ENCODE peak calls at places on chromosomes 7 and 10, in nine cellular contexts. One of them, this sample, is unnamed.

GRCh38 chr7:92205987-92206386 is 27.0 kb upstream of the LRRD1 start:
- DNase-seq in AG04449: no peak
- DNase-seq in MM.1S: no peak
- DNase-seq in astrocyte: no peak
- DNase-seq in astrocyte of the spinal cord: no peak
- DNase-seq in hepatocyte: no peak
- DNase-seq in HepG2: no peak
- DNase-seq in tibial nerve: no peak
- DNase-seq in pancreas: no peak
- DNase-seq in this sample: no peak

GRCh38 chr10:119205926-119206602 is 1.3 kb upstream of the GRK5 start:
- DNase-seq in AG04449: no peak
- DNase-seq in MM.1S: peak
- DNase-seq in astrocyte: no peak
- DNase-seq in astrocyte of the spinal cord: no peak
- DNase-seq in hepatocyte: peak
- DNase-seq in HepG2: peak
- DNase-seq in tibial nerve: peak
- DNase-seq in pancreas: no peak
- DNase-seq in this sample: peak

GRCh38 chr10:125146791-125147604 is 13.4 kb downstream of the CTBP2 start:
- DNase-seq in AG04449: no peak
- DNase-seq in MM.1S: peak
- DNase-seq in astrocyte: peak
- DNase-seq in astrocyte of the spinal cord: peak
- DNase-seq in hepatocyte: no peak
- DNase-seq in HepG2: no peak
- DNase-seq in tibial nerve: no peak
- DNase-seq in pancreas: peak
- DNase-seq in this sample: no peak

GRCh38 chr10:63128443-63128842 is 4.7 kb upstream of the NRBF2 start:
- DNase-seq in AG04449: peak
- DNase-seq in MM.1S: no peak
- DNase-seq in astrocyte: peak
- DNase-seq in astrocyte of the spinal cord: peak
- DNase-seq in hepatocyte: no peak
- DNase-seq in HepG2: no peak
- DNase-seq in tibial nerve: no peak
- DNase-seq in pancreas: no peak
- DNase-seq in this sample: no peak

GRCh38 chr10:110398419-110399162 is 93.9 kb upstream of the SMNDC1 start:
- DNase-seq in AG04449: peak
- DNase-seq in MM.1S: no peak
- DNase-seq in astrocyte: peak
- DNase-seq in astrocyte of the spinal cord: peak
- DNase-seq in hepatocyte: peak
- DNase-seq in HepG2: peak
- DNase-seq in tibial nerve: no peak
- DNase-seq in pancreas: peak
- DNase-seq in this sample: no peak

GRCh38 chr10:79088176-79088575 is 19.4 kb downstream of the ZMIZ1 start:
- DNase-seq in AG04449: no peak
- DNase-seq in MM.1S: no peak
- DNase-seq in astrocyte: no peak
- DNase-seq in astrocyte of the spinal cord: no peak
- DNase-seq in hepatocyte: no peak
- DNase-seq in HepG2: no peak
- DNase-seq in tibial nerve: no peak
- DNase-seq in pancreas: peak
- DNase-seq in this sample: no peak

GRCh38 chr7:25696565-25696964 is 455.4 kb upstream of the NFE2L3 start:
- DNase-seq in AG04449: no peak
- DNase-seq in MM.1S: no peak
- DNase-seq in astrocyte: no peak
- DNase-seq in astrocyte of the spinal cord: no peak
- DNase-seq in hepatocyte: no peak
- DNase-seq in HepG2: no peak
- DNase-seq in tibial nerve: no peak
- DNase-seq in pancreas: no peak
- DNase-seq in this sample: no peak

GRCh38 chr10:113961261-113961938 is 82.3 kb upstream of the ADRB1 start:
- DNase-seq in AG04449: no peak
- DNase-seq in MM.1S: peak
- DNase-seq in astrocyte: no peak
- DNase-seq in astrocyte of the spinal cord: no peak
- DNase-seq in hepatocyte: peak
- DNase-seq in HepG2: no peak
- DNase-seq in tibial nerve: no peak
- DNase-seq in pancreas: no peak
- DNase-seq in this sample: no peak

GRCh38 chr7:52936750-52937149 is 98.7 kb upstream of the POM121L12 start:
- DNase-seq in AG04449: no peak
- DNase-seq in MM.1S: no peak
- DNase-seq in astrocyte: no peak
- DNase-seq in astrocyte of the spinal cord: no peak
- DNase-seq in hepatocyte: no peak
- DNase-seq in HepG2: no peak
- DNase-seq in tibial nerve: no peak
- DNase-seq in pancreas: no peak
- DNase-seq in this sample: no peak

GRCh38 chr7:1678070-1678543 is 8.0 kb downstream of the ELFN1 start:
- DNase-seq in AG04449: no peak
- DNase-seq in MM.1S: no peak
- DNase-seq in astrocyte: no peak
- DNase-seq in astrocyte of the spinal cord: no peak
- DNase-seq in hepatocyte: no peak
- DNase-seq in HepG2: no peak
- DNase-seq in tibial nerve: no peak
- DNase-seq in pancreas: no peak
- DNase-seq in this sample: peak

GRCh38 chr7:42618649-42619315 is 293.1 kb downstream of the C7orf25 start:
- DNase-seq in AG04449: no peak
- DNase-seq in MM.1S: no peak
- DNase-seq in astrocyte: no peak
- DNase-seq in astrocyte of the spinal cord: no peak
- DNase-seq in hepatocyte: no peak
- DNase-seq in HepG2: no peak
- DNase-seq in tibial nerve: no peak
- DNase-seq in pancreas: no peak
- DNase-seq in this sample: no peak

DNA sequence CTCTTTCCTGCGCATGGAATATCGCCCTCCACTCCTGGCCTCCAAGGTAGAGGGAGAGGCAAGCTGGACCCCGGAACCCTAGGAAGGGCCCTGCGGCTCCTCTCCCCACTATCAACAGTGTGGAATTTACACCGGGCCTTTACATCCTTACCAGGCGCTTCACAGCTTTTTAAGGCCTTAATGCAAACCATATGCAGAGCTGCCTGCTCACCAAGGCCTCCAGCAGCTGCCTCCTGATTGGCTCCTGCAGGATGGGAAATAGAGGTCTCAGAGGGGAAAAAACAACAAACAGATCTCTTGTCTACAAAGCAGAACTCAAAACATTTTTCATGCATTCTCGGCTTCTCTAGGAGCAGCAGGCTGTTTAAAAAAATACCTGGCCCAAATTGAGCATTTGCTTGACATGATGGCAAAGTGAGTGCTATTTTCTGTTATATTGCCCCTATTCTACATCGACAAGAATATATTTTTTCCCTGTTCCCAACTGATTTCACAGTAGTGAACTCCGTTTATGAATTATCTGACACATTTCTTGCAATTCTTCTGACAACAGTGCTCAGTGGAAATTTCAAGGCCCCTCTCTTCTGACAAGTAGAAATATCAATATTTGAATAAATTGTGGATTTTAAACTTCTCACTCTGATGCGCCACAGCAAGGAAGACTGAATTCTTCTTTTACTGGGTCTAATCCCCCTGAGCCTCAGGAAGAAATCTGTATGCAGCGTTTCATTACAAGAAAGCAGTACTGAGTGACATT is 51.7 kb downstream of the EBF3 start:
- DNase-seq in AG04449: no peak
- DNase-seq in MM.1S: no peak
- DNase-seq in astrocyte: no peak
- DNase-seq in astrocyte of the spinal cord: peak
- DNase-seq in hepatocyte: no peak
- DNase-seq in HepG2: no peak
- DNase-seq in tibial nerve: no peak
- DNase-seq in pancreas: no peak
- DNase-seq in this sample: no peak
- H3K4me3 ChIP-seq in AG04449: no peak
- H3K4me3 ChIP-seq in MM.1S: no peak
- H3K4me3 ChIP-seq in astrocyte: no peak
- H3K4me3 ChIP-seq in astrocyte of the spinal cord: no peak
- H3K4me3 ChIP-seq in hepatocyte: no peak
- H3K4me3 ChIP-seq in HepG2: no peak
- H3K4me3 ChIP-seq in tibial nerve: no peak
- H3K4me3 ChIP-seq in pancreas: no peak
- H3K4me3 ChIP-seq in this sample: no peak

GRCh38 chr7:115973381-115973780 is 57.2 kb downstream of the TFEC start:
- DNase-seq in AG04449: no peak
- DNase-seq in MM.1S: no peak
- DNase-seq in astrocyte: no peak
- DNase-seq in astrocyte of the spinal cord: no peak
- DNase-seq in hepatocyte: no peak
- DNase-seq in HepG2: no peak
- DNase-seq in tibial nerve: no peak
- DNase-seq in pancreas: no peak
- DNase-seq in this sample: no peak

GRCh38 chr7:115962340-115962739 is 68.2 kb downstream of the TFEC start:
- DNase-seq in AG04449: no peak
- DNase-seq in MM.1S: no peak
- DNase-seq in astrocyte: no peak
- DNase-seq in astrocyte of the spinal cord: no peak
- DNase-seq in hepatocyte: no peak
- DNase-seq in HepG2: no peak
- DNase-seq in tibial nerve: no peak
- DNase-seq in pancreas: no peak
- DNase-seq in this sample: no peak

GRCh38 chr7:115965241-115965640 is 65.3 kb downstream of the TFEC start:
- DNase-seq in AG04449: no peak
- DNase-seq in MM.1S: no peak
- DNase-seq in astrocyte: no peak
- DNase-seq in astrocyte of the spinal cord: no peak
- DNase-seq in hepatocyte: peak
- DNase-seq in HepG2: no peak
- DNase-seq in tibial nerve: no peak
- DNase-seq in pancreas: no peak
- DNase-seq in this sample: no peak

DNA sequence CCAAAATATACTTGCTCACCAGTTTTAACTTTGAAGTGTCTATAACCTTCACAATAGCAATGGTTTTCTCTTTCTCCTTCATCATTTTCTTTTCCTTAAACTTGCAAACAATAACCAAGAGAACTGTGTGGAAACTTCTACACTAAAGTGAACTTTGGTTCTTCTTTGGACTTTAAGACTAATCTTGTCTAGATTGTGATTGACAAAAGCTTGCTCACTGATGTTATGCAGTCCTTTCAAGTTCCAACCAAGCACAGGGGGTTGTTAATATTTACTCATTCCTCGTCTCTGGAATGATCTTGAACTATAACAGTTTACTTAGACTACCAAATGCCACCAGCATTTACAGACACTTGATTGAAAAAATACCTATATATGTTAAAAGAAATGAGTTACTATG is 62.4 kb downstream of the TFEC start:
- DNase-seq in AG04449: no peak
- DNase-seq in MM.1S: no peak
- DNase-seq in astrocyte: no peak
- DNase-seq in astrocyte of the spinal cord: no peak
- DNase-seq in hepatocyte: peak
- DNase-seq in HepG2: no peak
- DNase-seq in tibial nerve: no peak
- DNase-seq in pancreas: no peak
- DNase-seq in this sample: no peak
- H3K4me3 ChIP-seq in AG04449: no peak
- H3K4me3 ChIP-seq in MM.1S: no peak
- H3K4me3 ChIP-seq in astrocyte: no peak
- H3K4me3 ChIP-seq in astrocyte of the spinal cord: no peak
- H3K4me3 ChIP-seq in hepatocyte: peak
- H3K4me3 ChIP-seq in HepG2: no peak
- H3K4me3 ChIP-seq in tibial nerve: no peak
- H3K4me3 ChIP-seq in pancreas: no peak
- H3K4me3 ChIP-seq in this sample: no peak

DNA sequence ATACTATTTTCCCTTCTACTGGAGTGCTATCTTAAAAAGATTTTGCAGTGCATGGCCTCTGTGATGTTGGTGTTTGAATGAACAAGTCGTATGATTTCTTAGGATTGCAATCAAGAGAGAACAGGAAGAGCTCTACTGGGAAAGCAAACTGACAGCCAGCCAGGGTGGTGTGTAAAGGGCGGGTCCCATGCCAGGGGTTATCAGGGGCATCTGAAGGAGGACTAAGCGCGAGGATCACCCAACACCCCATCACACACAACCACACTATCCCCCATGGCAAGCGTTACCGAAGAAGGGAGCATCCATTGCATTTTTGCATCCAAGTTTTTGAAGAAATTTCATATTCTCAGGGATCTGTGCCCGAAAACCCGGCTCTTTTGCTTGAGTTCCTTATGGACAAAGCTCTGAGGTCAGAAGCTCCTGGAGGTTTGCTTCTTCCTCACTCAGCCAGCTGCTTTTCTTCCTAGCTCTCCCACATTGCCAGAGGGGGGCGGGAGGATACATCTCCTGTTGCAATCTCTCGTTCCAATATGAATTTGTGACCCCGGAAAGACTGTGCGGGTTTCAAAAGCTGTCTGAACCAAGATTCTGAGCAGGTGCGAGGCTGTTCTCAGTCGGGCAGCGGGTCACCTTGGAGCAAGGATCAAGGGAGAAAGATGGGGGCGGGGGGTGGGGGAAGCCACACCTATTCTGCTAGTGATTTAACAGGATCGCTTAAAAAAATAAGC is 5.2 kb downstream of the NEUROD6 start:
- DNase-seq in AG04449: no peak
- DNase-seq in MM.1S: no peak
- DNase-seq in astrocyte: no peak
- DNase-seq in astrocyte of the spinal cord: no peak
- DNase-seq in hepatocyte: no peak
- DNase-seq in HepG2: no peak
- DNase-seq in tibial nerve: no peak
- DNase-seq in pancreas: no peak
- DNase-seq in this sample: no peak
- H3K4me3 ChIP-seq in AG04449: no peak
- H3K4me3 ChIP-seq in MM.1S: no peak
- H3K4me3 ChIP-seq in astrocyte: no peak
- H3K4me3 ChIP-seq in astrocyte of the spinal cord: no peak
- H3K4me3 ChIP-seq in hepatocyte: no peak
- H3K4me3 ChIP-seq in HepG2: no peak
- H3K4me3 ChIP-seq in tibial nerve: no peak
- H3K4me3 ChIP-seq in pancreas: no peak
- H3K4me3 ChIP-seq in this sample: no peak

GRCh38 chr10:93074597-93075368 is 1.1 kb downstream of the CYP26A1 start:
- DNase-seq in AG04449: no peak
- DNase-seq in MM.1S: peak
- DNase-seq in astrocyte: no peak
- DNase-seq in astrocyte of the spinal cord: no peak
- DNase-seq in hepatocyte: no peak
- DNase-seq in HepG2: no peak
- DNase-seq in tibial nerve: no peak
- DNase-seq in pancreas: no peak
- DNase-seq in this sample: no peak
- H3K4me3 ChIP-seq in AG04449: no peak
- H3K4me3 ChIP-seq in MM.1S: peak
- H3K4me3 ChIP-seq in astrocyte: no peak
- H3K4me3 ChIP-seq in astrocyte of the spinal cord: no peak
- H3K4me3 ChIP-seq in hepatocyte: no peak
- H3K4me3 ChIP-seq in HepG2: no peak
- H3K4me3 ChIP-seq in tibial nerve: no peak
- H3K4me3 ChIP-seq in pancreas: no peak
- H3K4me3 ChIP-seq in this sample: peak